ENCODE peak calls at places on chromosomes 11 and 22, in eight cellular contexts. One of them, this sample, is unnamed.

GRCh38 chr11:87398913-87399312 is 361.2 kb downstream of the TMEM135 start:
- DNase-seq in gastrocnemius medialis: peak; percentile 57
- DNase-seq in glutamatergic neuron: no peak
- DNase-seq in brain microvascular endothelial cell: no peak
- DNase-seq in WTC11: no peak
- DNase-seq in SK-N-SH: no peak
- DNase-seq in mucosa of descending colon: no peak
- DNase-seq in epithelial cell of esophagus: no peak
- DNase-seq in this sample: peak; percentile 73

GRCh38 chr11:47130541-47130940 is 46.1 kb downstream of the ARFGAP2 start:
- DNase-seq in mucosa of descending colon: no peak
- DNase-seq in WTC11: no peak
- DNase-seq in SK-N-SH: no peak
- DNase-seq in gastrocnemius medialis: no peak
- DNase-seq in glutamatergic neuron: no peak
- DNase-seq in brain microvascular endothelial cell: no peak
- DNase-seq in epithelial cell of esophagus: no peak
- DNase-seq in this sample: no peak

GRCh38 chr11:57527056-57527631 is 3.4 kb downstream of the TIMM10 start:
- DNase-seq in mucosa of descending colon: no peak
- DNase-seq in epithelial cell of esophagus: peak; percentile 70
- DNase-seq in gastrocnemius medialis: no peak
- DNase-seq in brain microvascular endothelial cell: peak; percentile 63
- DNase-seq in WTC11: peak; percentile 86
- DNase-seq in glutamatergic neuron: peak; percentile 83
- DNase-seq in SK-N-SH: peak; percentile 52
- DNase-seq in this sample: peak; percentile 70

GRCh38 chr11:114142646-114143045 is 83.1 kb downstream of the ZBTB16 start:
- DNase-seq in glutamatergic neuron: no peak
- DNase-seq in mucosa of descending colon: no peak
- DNase-seq in gastrocnemius medialis: no peak
- DNase-seq in WTC11: no peak
- DNase-seq in epithelial cell of esophagus: no peak
- DNase-seq in brain microvascular endothelial cell: no peak
- DNase-seq in SK-N-SH: no peak
- DNase-seq in this sample: no peak

GRCh38 chr11:34064291-34064690 is 12.8 kb downstream of the CAPRIN1 start:
- DNase-seq in WTC11: no peak
- DNase-seq in epithelial cell of esophagus: no peak
- DNase-seq in mucosa of descending colon: no peak
- DNase-seq in gastrocnemius medialis: no peak
- DNase-seq in glutamatergic neuron: no peak
- DNase-seq in brain microvascular endothelial cell: no peak
- DNase-seq in SK-N-SH: no peak
- DNase-seq in this sample: no peak

GRCh38 chr22:44449061-44449682 is 48.9 kb downstream of the RTL6 start:
- DNase-seq in mucosa of descending colon: no peak
- DNase-seq in epithelial cell of esophagus: peak; percentile 94
- DNase-seq in gastrocnemius medialis: no peak
- DNase-seq in WTC11: no peak
- DNase-seq in SK-N-SH: no peak
- DNase-seq in brain microvascular endothelial cell: peak; percentile 75
- DNase-seq in glutamatergic neuron: no peak
- DNase-seq in this sample: no peak

GRCh38 chr22:47301820-47302475 is 539.5 kb downstream of the TBC1D22A start:
- DNase-seq in mucosa of descending colon: no peak
- DNase-seq in WTC11: no peak
- DNase-seq in glutamatergic neuron: no peak
- DNase-seq in gastrocnemius medialis: no peak
- DNase-seq in SK-N-SH: no peak
- DNase-seq in brain microvascular endothelial cell: no peak
- DNase-seq in epithelial cell of esophagus: no peak
- DNase-seq in this sample: no peak

GRCh38 chr22:40729284-40729683 is 50.0 kb downstream of the MCHR1 start:
- DNase-seq in gastrocnemius medialis: no peak
- DNase-seq in epithelial cell of esophagus: no peak
- DNase-seq in glutamatergic neuron: no peak
- DNase-seq in SK-N-SH: no peak
- DNase-seq in brain microvascular endothelial cell: no peak
- DNase-seq in WTC11: no peak
- DNase-seq in mucosa of descending colon: no peak
- DNase-seq in this sample: no peak

GRCh38 chr22:17578129-17578754 is 14.9 kb downstream of the SLC25A18 start:
- DNase-seq in glutamatergic neuron: no peak
- DNase-seq in SK-N-SH: no peak
- DNase-seq in mucosa of descending colon: peak; percentile 22
- DNase-seq in WTC11: no peak
- DNase-seq in gastrocnemius medialis: peak; percentile 42
- DNase-seq in epithelial cell of esophagus: peak; percentile 24
- DNase-seq in brain microvascular endothelial cell: no peak
- DNase-seq in this sample: peak; percentile 50

GRCh38 chr11:100576044-100577021 is 110.8 kb upstream of the ARHGAP42 start:
- DNase-seq in gastrocnemius medialis: peak; percentile 9
- DNase-seq in WTC11: no peak
- DNase-seq in SK-N-SH: peak; percentile 16
- DNase-seq in epithelial cell of esophagus: peak; percentile 69
- DNase-seq in glutamatergic neuron: no peak
- DNase-seq in mucosa of descending colon: no peak
- DNase-seq in brain microvascular endothelial cell: peak; percentile 42
- DNase-seq in this sample: no peak

GRCh38 chr11:126664643-126665042 is 309.2 kb downstream of the ST3GAL4 start:
- DNase-seq in mucosa of descending colon: no peak
- DNase-seq in brain microvascular endothelial cell: no peak
- DNase-seq in SK-N-SH: no peak
- DNase-seq in glutamatergic neuron: no peak
- DNase-seq in gastrocnemius medialis: no peak
- DNase-seq in epithelial cell of esophagus: no peak
- DNase-seq in WTC11: no peak
- DNase-seq in this sample: no peak

GRCh38 chr11:61893981-61894380 is 2.6 kb upstream of the FADS3 start:
- DNase-seq in gastrocnemius medialis: no peak
- DNase-seq in epithelial cell of esophagus: no peak
- DNase-seq in brain microvascular endothelial cell: peak; percentile 77
- DNase-seq in WTC11: no peak
- DNase-seq in glutamatergic neuron: no peak
- DNase-seq in mucosa of descending colon: no peak
- DNase-seq in SK-N-SH: no peak
- DNase-seq in this sample: no peak

GRCh38 chr11:61892085-61892370 is 683 bp upstream of the FADS3 start:
- DNase-seq in epithelial cell of esophagus: no peak
- DNase-seq in glutamatergic neuron: no peak
- DNase-seq in mucosa of descending colon: no peak
- DNase-seq in WTC11: no peak
- DNase-seq in brain microvascular endothelial cell: no peak
- DNase-seq in SK-N-SH: no peak
- DNase-seq in gastrocnemius medialis: no peak
- DNase-seq in this sample: no peak

GRCh38 chr11:61890536-61891330 is 612 bp downstream of the FADS3 start:
- DNase-seq in WTC11: no peak
- DNase-seq in SK-N-SH: peak; percentile 83
- DNase-seq in epithelial cell of esophagus: peak; percentile 63
- DNase-seq in brain microvascular endothelial cell: peak; percentile 57
- DNase-seq in mucosa of descending colon: peak; percentile 75
- DNase-seq in glutamatergic neuron: peak; percentile 62
- DNase-seq in gastrocnemius medialis: peak; percentile 71
- DNase-seq in this sample: peak; percentile 55

GRCh38 chr11:61889831-61890230 is 1.5 kb downstream of the FADS3 start:
- DNase-seq in gastrocnemius medialis: no peak
- DNase-seq in epithelial cell of esophagus: no peak
- DNase-seq in glutamatergic neuron: no peak
- DNase-seq in WTC11: no peak
- DNase-seq in SK-N-SH: no peak
- DNase-seq in brain microvascular endothelial cell: no peak
- DNase-seq in mucosa of descending colon: no peak
- DNase-seq in this sample: no peak

DNA sequence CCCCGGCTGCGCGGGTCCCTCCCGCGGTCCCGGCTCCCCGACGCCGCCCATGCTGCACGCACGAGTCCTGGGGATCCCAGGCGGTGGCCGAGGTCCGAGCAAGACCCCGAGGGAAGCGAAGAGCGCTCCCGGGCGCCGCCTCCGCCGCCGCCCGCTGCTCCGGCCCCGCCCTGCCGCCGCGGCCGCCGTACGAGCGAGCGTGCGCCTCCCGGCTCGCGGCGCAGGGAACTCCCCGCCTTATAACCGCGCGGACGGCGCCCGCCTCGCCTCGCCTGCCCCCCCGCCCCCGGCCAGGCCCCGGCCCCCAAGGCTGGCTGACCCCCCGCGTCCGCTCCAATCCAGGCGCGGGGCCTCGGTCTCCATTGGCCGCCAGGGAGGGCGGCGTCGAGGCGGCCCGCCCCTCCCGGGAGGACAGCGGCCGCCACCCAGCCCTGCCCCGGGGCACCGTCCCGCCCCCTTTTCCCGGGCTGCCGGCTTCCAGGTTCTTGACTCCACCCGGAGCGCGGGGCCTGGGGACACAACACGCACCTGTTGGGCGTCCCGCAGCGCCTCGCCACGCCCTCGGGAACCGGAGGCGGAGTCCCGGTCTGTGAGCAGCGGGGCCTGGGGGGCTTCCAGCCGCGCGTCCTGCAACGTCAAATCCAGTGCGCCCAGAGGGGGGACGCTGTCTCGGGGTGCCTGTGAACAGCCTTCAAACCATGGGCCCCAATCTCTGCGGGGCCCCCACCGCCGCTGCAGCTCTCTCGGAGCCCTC is at the start of gene FADS3:
- DNase-seq in SK-N-SH: peak; percentile 96
- DNase-seq in mucosa of descending colon: peak; percentile 91
- DNase-seq in glutamatergic neuron: peak; percentile 79
- DNase-seq in brain microvascular endothelial cell: no peak
- DNase-seq in epithelial cell of esophagus: peak; percentile 74
- DNase-seq in gastrocnemius medialis: peak; percentile 84
- DNase-seq in WTC11: peak; percentile 88
- DNase-seq in this sample: peak; percentile 88
- TF ChIP-seq CTCF in SK-N-SH: no peak
- TF ChIP-seq CTCF in mucosa of descending colon: no peak
- TF ChIP-seq CTCF in glutamatergic neuron: no peak
- TF ChIP-seq CTCF in brain microvascular endothelial cell: peak; percentile 36
- TF ChIP-seq CTCF in epithelial cell of esophagus: no peak
- TF ChIP-seq CTCF in gastrocnemius medialis: peak; percentile 30
- TF ChIP-seq CTCF in WTC11: no peak
- TF ChIP-seq CTCF in this sample: no peak

GRCh38 chr11:105458071-105458470 is 151.8 kb upstream of the GRIA4 start:
- DNase-seq in gastrocnemius medialis: no peak
- DNase-seq in epithelial cell of esophagus: no peak
- DNase-seq in mucosa of descending colon: no peak
- DNase-seq in SK-N-SH: no peak
- DNase-seq in glutamatergic neuron: no peak
- DNase-seq in brain microvascular endothelial cell: no peak
- DNase-seq in WTC11: no peak
- DNase-seq in this sample: no peak

DNA sequence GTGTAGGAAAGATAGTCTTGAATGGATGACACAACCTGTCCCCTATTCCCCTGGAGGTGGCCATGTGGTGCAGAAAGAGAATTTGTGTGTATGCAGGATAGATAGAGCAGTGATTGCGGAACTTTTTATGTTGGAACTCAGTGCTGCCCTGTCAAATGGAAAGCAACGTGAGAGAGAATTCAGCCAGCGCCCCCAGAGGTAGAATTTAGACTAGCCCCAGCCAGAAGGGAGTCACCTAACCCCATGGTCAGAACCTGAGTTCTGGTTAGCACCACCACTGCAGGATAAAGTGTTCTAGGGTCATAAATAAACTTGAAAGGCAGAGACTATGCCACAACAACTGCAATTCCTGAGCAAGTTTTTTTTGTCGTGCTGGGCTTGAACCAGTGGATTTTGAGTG is 152.9 kb upstream of the GRIA4 start:
- DNase-seq in epithelial cell of esophagus: no peak
- DNase-seq in SK-N-SH: no peak
- DNase-seq in glutamatergic neuron: no peak
- DNase-seq in gastrocnemius medialis: no peak
- DNase-seq in mucosa of descending colon: no peak
- DNase-seq in WTC11: peak; percentile 38
- DNase-seq in brain microvascular endothelial cell: no peak
- DNase-seq in this sample: no peak
- TF ChIP-seq CTCF in epithelial cell of esophagus: peak; percentile 6
- TF ChIP-seq CTCF in SK-N-SH: peak; percentile 41
- TF ChIP-seq CTCF in glutamatergic neuron: no peak
- TF ChIP-seq CTCF in gastrocnemius medialis: no peak
- TF ChIP-seq CTCF in mucosa of descending colon: no peak
- TF ChIP-seq CTCF in WTC11: peak; percentile 29
- TF ChIP-seq CTCF in brain microvascular endothelial cell: peak; percentile 33
- TF ChIP-seq CTCF in this sample: no peak

GRCh38 chr11:6297831-6298230 is 22.5 kb downstream of the CAVIN3 start:
- DNase-seq in glutamatergic neuron: no peak
- DNase-seq in epithelial cell of esophagus: no peak
- DNase-seq in mucosa of descending colon: no peak
- DNase-seq in SK-N-SH: no peak
- DNase-seq in brain microvascular endothelial cell: no peak
- DNase-seq in gastrocnemius medialis: no peak
- DNase-seq in WTC11: no peak
- DNase-seq in this sample: no peak
- TF ChIP-seq CTCF in glutamatergic neuron: no peak
- TF ChIP-seq CTCF in epithelial cell of esophagus: peak; percentile 36
- TF ChIP-seq CTCF in mucosa of descending colon: no peak
- TF ChIP-seq CTCF in SK-N-SH: peak; percentile 51
- TF ChIP-seq CTCF in brain microvascular endothelial cell: peak; percentile 49
- TF ChIP-seq CTCF in gastrocnemius medialis: peak; percentile 27
- TF ChIP-seq CTCF in WTC11: no peak
- TF ChIP-seq CTCF in this sample: peak; percentile 54

GRCh38 chr11:45754261-45754709 is 50.7 kb upstream of the SLC35C1 start:
- DNase-seq in glutamatergic neuron: no peak
- DNase-seq in mucosa of descending colon: no peak
- DNase-seq in epithelial cell of esophagus: no peak
- DNase-seq in brain microvascular endothelial cell: peak; percentile 48
- DNase-seq in WTC11: no peak
- DNase-seq in SK-N-SH: peak; percentile 39
- DNase-seq in gastrocnemius medialis: no peak
- DNase-seq in this sample: peak; percentile 63

GRCh38 chr11:45754746-45755145 is 50.2 kb upstream of the SLC35C1 start:
- DNase-seq in gastrocnemius medialis: no peak
- DNase-seq in SK-N-SH: no peak
- DNase-seq in mucosa of descending colon: no peak
- DNase-seq in epithelial cell of esophagus: no peak
- DNase-seq in brain microvascular endothelial cell: no peak
- DNase-seq in glutamatergic neuron: no peak
- DNase-seq in WTC11: no peak
- DNase-seq in this sample: no peak

GRCh38 chr11:45756384-45757010 is 48.5 kb upstream of the SLC35C1 start:
- DNase-seq in mucosa of descending colon: no peak
- DNase-seq in glutamatergic neuron: no peak
- DNase-seq in epithelial cell of esophagus: no peak
- DNase-seq in SK-N-SH: no peak
- DNase-seq in brain microvascular endothelial cell: no peak
- DNase-seq in WTC11: no peak
- DNase-seq in gastrocnemius medialis: no peak
- DNase-seq in this sample: no peak

GRCh38 chr11:45755281-45755859 is 49.6 kb upstream of the SLC35C1 start:
- DNase-seq in SK-N-SH: no peak
- DNase-seq in epithelial cell of esophagus: no peak
- DNase-seq in gastrocnemius medialis: no peak
- DNase-seq in mucosa of descending colon: no peak
- DNase-seq in WTC11: no peak
- DNase-seq in glutamatergic neuron: no peak
- DNase-seq in brain microvascular endothelial cell: no peak
- DNase-seq in this sample: peak; percentile 21

DNA sequence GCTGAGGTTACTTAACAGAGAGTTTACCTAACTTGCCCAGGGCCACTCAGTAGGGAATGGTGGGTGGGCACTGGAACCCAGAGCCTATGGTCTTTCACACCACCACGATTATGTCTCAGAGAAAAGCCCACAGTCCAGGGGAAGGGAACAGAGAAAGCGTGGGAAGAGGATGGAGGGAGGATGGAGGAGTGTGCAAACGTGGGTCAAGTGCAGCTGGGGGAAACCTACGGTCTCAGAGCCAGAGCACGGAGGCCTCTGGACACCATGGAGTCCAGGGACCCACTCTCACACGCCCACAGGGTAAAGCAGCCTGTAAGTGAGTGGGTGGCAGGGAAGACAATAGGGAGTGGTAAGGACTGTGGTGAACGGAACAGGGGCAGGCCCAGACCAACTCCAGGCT is 47.3 kb upstream of the SLC35C1 start:
- DNase-seq in SK-N-SH: no peak
- DNase-seq in brain microvascular endothelial cell: no peak
- DNase-seq in epithelial cell of esophagus: peak; percentile 14
- DNase-seq in mucosa of descending colon: no peak
- DNase-seq in WTC11: no peak
- DNase-seq in gastrocnemius medialis: no peak
- DNase-seq in glutamatergic neuron: no peak
- DNase-seq in this sample: no peak
- TF ChIP-seq CTCF in SK-N-SH: no peak
- TF ChIP-seq CTCF in brain microvascular endothelial cell: no peak
- TF ChIP-seq CTCF in epithelial cell of esophagus: no peak
- TF ChIP-seq CTCF in mucosa of descending colon: no peak
- TF ChIP-seq CTCF in WTC11: no peak
- TF ChIP-seq CTCF in gastrocnemius medialis: no peak
- TF ChIP-seq CTCF in glutamatergic neuron: no peak
- TF ChIP-seq CTCF in this sample: no peak